ENCODE peak calls at places on chromosomes 5 and 9, in four cellular contexts. One of them, this sample, is unnamed. For H3K27me3, the result is how much of the 10 kb centered on the place peaks cover.

GRCh38 chr5:137137013-137137632 is 362.0 kb downstream of the SPOCK1 start:
- DNase-seq in uterus: no peak
- DNase-seq in HCT116: no peak
- DNase-seq in ovary: no peak
- DNase-seq in this sample: no peak

GRCh38 chr9:17230646-17231045 is 95.8 kb downstream of the CNTLN start:
- DNase-seq in uterus: no peak
- DNase-seq in HCT116: no peak
- DNase-seq in ovary: no peak
- DNase-seq in this sample: no peak

GRCh38 chr5:15525679-15526275 is 25.8 kb downstream of the FBXL7 start:
- DNase-seq in uterus: no peak
- DNase-seq in HCT116: no peak
- DNase-seq in ovary: no peak
- DNase-seq in this sample: no peak

GRCh38 chr5:82975812-82976211 is 101.4 kb downstream of the TMEM167A start:
- DNase-seq in uterus: no peak
- DNase-seq in HCT116: peak
- DNase-seq in ovary: no peak
- DNase-seq in this sample: no peak

GRCh38 chr9:83544002-83544698 is 5.9 kb upstream of the FRMD3 start:
- DNase-seq in uterus: peak
- DNase-seq in HCT116: peak
- DNase-seq in ovary: peak
- DNase-seq in this sample: no peak

GRCh38 chr5:3827624-3828023 is 232.0 kb downstream of the IRX1 start:
- DNase-seq in uterus: no peak
- DNase-seq in HCT116: no peak
- DNase-seq in ovary: no peak
- DNase-seq in this sample: no peak

GRCh38 chr5:180304431-180305375 is 12.8 kb upstream of the MAPK9 start:
- DNase-seq in uterus: no peak
- DNase-seq in HCT116: no peak
- DNase-seq in ovary: no peak
- DNase-seq in this sample: no peak

GRCh38 chr9:13899924-13900323 is 414.0 kb downstream of the NFIB start:
- DNase-seq in uterus: peak
- DNase-seq in HCT116: no peak
- DNase-seq in ovary: no peak
- DNase-seq in this sample: no peak

GRCh38 chr5:73828465-73828864 is 202.5 kb downstream of the ARHGEF28 start:
- DNase-seq in uterus: no peak
- DNase-seq in HCT116: no peak
- DNase-seq in ovary: no peak
- DNase-seq in this sample: no peak

GRCh38 chr5:143495823-143496275 is 92.4 kb upstream of the NR3C1 start:
- DNase-seq in uterus: peak
- DNase-seq in HCT116: no peak
- DNase-seq in ovary: no peak
- DNase-seq in this sample: no peak

GRCh38 chr5:82911902-82912301 is 165.3 kb downstream of the TMEM167A start:
- DNase-seq in uterus: no peak
- DNase-seq in HCT116: no peak
- DNase-seq in ovary: no peak
- DNase-seq in this sample: no peak

GRCh38 chr9:84823426-84824271 is 154.1 kb downstream of the NTRK2 start:
- DNase-seq in uterus: no peak
- DNase-seq in HCT116: no peak
- DNase-seq in ovary: no peak
- DNase-seq in this sample: no peak

GRCh38 chr9:93990448-93990847 is 35.3 kb upstream of the BARX1 start:
- DNase-seq in uterus: no peak
- DNase-seq in HCT116: no peak
- DNase-seq in ovary: no peak
- DNase-seq in this sample: no peak

DNA sequence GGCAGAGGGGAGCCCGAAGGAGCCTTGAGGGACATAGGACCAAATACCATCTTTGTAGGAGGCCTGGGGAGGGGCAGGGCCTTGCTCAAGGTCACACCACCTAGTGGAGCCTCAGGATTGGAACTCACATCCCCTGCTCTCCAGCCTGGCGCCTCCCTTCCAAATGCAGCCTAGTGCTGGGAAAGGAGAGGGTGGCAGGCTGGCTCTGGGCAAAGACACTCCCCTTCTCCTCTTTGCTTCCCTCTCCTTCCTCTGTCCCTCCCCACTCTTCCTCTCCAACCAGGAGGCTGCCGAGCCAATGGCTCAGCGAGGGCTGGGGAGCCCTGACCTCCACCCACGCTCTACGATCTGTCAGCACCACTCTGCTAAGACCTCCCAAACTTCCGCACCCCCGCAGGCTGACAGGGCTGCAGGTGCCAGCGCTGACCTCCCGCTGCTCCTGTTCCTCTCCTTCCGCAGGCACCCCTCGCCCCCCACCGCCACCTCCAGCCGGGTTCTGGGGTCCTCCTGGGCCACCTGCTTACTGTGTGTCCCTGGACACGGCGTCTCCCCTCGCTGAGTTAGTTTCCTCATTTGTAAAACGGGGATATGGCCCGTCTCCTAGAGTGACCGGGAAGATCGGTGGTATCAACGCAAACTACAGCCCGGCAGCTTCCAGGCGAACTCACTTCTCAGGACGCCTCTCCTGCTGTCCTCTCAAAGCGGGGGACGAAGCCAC is 52.9 kb downstream of the C9orf50 start:
- DNase-seq in uterus: no peak
- DNase-seq in HCT116: peak
- DNase-seq in ovary: peak
- DNase-seq in this sample: peak
- TF ChIP-seq CTCF in uterus: no peak
- TF ChIP-seq CTCF in HCT116: no peak
- TF ChIP-seq CTCF in ovary: no peak
- TF ChIP-seq CTCF in this sample: no peak

DNA sequence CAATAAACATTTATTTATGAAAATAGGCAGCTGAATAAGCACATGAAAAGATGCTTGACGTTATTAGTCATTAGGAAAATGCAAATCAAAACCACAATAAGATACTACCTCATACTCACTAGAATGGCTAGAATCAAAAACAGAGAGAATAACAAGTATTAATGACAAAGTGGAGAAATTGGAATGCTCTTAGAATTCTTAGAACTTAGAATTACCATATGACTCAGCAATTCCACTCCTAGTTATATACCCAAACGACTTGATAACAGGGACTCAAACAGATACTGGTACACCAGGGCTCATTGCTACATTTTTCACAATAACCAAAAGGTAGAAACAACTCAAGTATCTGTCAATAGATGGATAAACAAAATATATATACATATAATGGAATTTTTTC is 15.1 kb upstream of the TRIM36 start:
- DNase-seq in uterus: no peak
- DNase-seq in HCT116: no peak
- DNase-seq in ovary: no peak
- DNase-seq in this sample: no peak
- H3K27me3 ChIP-seq in uterus: under half
- H3K27me3 ChIP-seq in HCT116: under half
- H3K27me3 ChIP-seq in ovary: under half
- H3K27me3 ChIP-seq in this sample: under half

DNA sequence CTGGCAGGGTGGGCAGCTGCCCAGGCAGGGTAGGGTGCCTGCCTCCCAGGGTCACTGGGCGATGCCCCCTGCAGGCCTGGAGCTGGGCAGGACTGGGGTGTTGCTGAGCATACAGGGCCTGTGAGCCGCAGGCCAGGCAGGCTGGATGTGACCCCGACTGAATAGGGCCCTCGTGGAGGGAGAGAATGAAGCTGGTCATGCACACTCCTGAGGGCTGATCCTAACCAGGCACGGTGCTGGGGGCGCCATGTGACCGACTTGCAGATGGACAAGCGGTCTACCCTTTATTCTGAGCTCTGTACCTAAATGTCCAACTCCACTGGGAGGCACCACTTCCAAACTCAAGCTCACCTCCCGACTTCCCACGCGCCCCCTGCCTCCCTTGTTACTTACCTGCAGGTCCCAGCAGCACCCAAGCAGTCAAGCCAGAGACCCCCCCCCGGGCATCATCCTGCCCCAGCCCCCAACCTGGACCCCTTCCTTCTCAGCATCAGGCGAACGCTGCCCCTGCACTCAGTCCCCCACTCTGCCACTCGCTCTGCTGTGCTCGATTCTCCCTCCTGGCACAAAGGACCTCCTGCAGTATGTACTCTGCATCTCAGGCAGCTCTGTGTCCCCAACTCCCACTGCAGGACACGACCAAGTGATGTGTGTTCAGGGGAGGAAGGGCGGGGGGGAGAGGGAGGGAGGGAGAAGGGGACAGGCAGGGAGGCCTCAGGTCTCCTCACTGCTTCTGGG is 76.8 kb upstream of the PHYKPL start:
- DNase-seq in uterus: no peak
- DNase-seq in HCT116: no peak
- DNase-seq in ovary: no peak
- DNase-seq in this sample: peak
- TF ChIP-seq POLR2A in uterus: no peak
- TF ChIP-seq POLR2A in HCT116: no peak
- TF ChIP-seq POLR2A in ovary: no peak
- TF ChIP-seq POLR2A in this sample: no peak

GRCh38 chr5:142167458-142167857 is 58.9 kb downstream of the NDFIP1 start:
- DNase-seq in uterus: no peak
- DNase-seq in HCT116: no peak
- DNase-seq in ovary: no peak
- DNase-seq in this sample: no peak
- TF ChIP-seq CTCF in uterus: no peak
- TF ChIP-seq CTCF in HCT116: peak
- TF ChIP-seq CTCF in ovary: no peak
- TF ChIP-seq CTCF in this sample: no peak

GRCh38 chr5:949275-949543 is 56.5 kb downstream of the TRIP13 start:
- DNase-seq in uterus: no peak
- DNase-seq in HCT116: no peak
- DNase-seq in ovary: no peak
- DNase-seq in this sample: no peak
- H3K27me3 ChIP-seq in uterus: under half
- H3K27me3 ChIP-seq in HCT116: under half
- H3K27me3 ChIP-seq in ovary: under half
- H3K27me3 ChIP-seq in this sample: under half

GRCh38 chr9:35163413-35163812 is 1.6 kb downstream of the UNC13B start:
- DNase-seq in uterus: no peak
- DNase-seq in HCT116: no peak
- DNase-seq in ovary: no peak
- DNase-seq in this sample: no peak

GRCh38 chr9:35158501-35159280 is 3.1 kb upstream of the UNC13B start:
- DNase-seq in uterus: no peak
- DNase-seq in HCT116: no peak
- DNase-seq in ovary: no peak
- DNase-seq in this sample: no peak

GRCh38 chr9:35164711-35165110 is 2.9 kb downstream of the UNC13B start:
- DNase-seq in uterus: no peak
- DNase-seq in HCT116: no peak
- DNase-seq in ovary: no peak
- DNase-seq in this sample: no peak

GRCh38 chr9:35162605-35163315 is 951 bp downstream of the UNC13B start:
- DNase-seq in uterus: no peak
- DNase-seq in HCT116: no peak
- DNase-seq in ovary: no peak
- DNase-seq in this sample: no peak

GRCh38 chr9:35161713-35162604 is at the start of gene UNC13B:
- DNase-seq in uterus: peak
- DNase-seq in HCT116: peak
- DNase-seq in ovary: peak
- DNase-seq in this sample: peak
- TF ChIP-seq POLR2A in uterus: peak
- TF ChIP-seq POLR2A in HCT116: peak
- TF ChIP-seq POLR2A in ovary: peak
- TF ChIP-seq POLR2A in this sample: peak

DNA sequence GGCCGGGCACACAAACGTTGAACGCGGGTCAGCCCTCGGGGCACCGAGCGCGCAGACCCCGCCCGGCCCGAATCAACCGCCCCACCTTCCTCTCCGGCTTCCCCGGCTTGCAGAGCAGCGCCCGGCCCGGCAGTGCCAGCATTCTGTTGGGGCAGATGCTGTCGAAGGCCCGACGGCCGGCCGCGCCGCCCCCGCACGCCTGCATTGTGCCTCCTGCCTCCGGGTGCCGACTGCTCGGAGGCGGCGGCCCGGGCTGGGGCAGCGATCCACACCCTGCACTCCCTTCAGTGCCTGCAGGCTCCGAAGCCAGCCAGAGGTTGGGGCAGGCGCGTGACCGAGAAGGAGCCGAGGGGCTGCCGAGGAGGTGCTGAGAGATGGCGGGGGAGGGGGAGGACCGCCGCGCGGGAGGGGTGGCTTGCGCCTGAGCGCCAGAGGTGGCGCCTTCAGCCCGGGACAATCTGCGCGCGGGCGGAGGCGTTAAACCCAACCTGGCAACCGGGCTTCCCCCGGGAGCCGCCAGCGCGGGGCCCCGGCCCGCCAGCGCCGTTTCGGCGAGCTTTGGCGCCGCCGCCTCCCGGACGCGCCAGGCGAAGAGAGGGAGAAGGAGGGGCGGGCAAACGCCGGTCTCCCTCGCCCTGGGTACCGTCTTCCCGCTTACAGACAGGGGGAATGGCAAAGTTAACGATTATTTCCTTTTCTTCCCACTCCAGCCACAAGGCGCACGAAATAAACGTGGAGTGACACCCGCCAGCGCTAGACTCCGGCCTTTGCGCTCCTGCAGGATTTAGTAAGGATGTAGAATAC is at the start of gene MCIDAS:
- DNase-seq in uterus: no peak
- DNase-seq in HCT116: peak
- DNase-seq in ovary: no peak
- DNase-seq in this sample: peak
- TF ChIP-seq CTCF in uterus: no peak
- TF ChIP-seq CTCF in HCT116: peak
- TF ChIP-seq CTCF in ovary: no peak
- TF ChIP-seq CTCF in this sample: no peak

GRCh38 chr5:1655496-1656270 is 131.9 kb upstream of the LPCAT1 start:
- DNase-seq in uterus: no peak
- DNase-seq in HCT116: no peak
- DNase-seq in ovary: no peak
- DNase-seq in this sample: no peak
- H3K27me3 ChIP-seq in uterus: under half
- H3K27me3 ChIP-seq in HCT116: under half
- H3K27me3 ChIP-seq in ovary: under half
- H3K27me3 ChIP-seq in this sample: under half

GRCh38 chr9:128688501-128689292 is at the start of gene SET:
- DNase-seq in uterus: peak
- DNase-seq in HCT116: peak
- DNase-seq in ovary: peak
- DNase-seq in this sample: peak
- TF ChIP-seq POLR2A in uterus: peak
- TF ChIP-seq POLR2A in HCT116: peak
- TF ChIP-seq POLR2A in ovary: peak
- TF ChIP-seq POLR2A in this sample: peak

GRCh38 chr5:132429451-132430440 is 60.2 kb downstream of the SLC22A5 start:
- DNase-seq in uterus: no peak
- DNase-seq in HCT116: no peak
- DNase-seq in ovary: no peak
- DNase-seq in this sample: no peak
- TF ChIP-seq CTCF in uterus: no peak
- TF ChIP-seq CTCF in HCT116: no peak
- TF ChIP-seq CTCF in ovary: no peak
- TF ChIP-seq CTCF in this sample: no peak

This sample was measured in right lobe of liver.